ENCODE peak calls at places on chromosomes 1 and 21, in four cellular contexts. K is GM12878, Q is left ventricle myocardium inferior, D is T-helper 2 cell. J is an unnamed sample.

GRCh38 chr1:100452641-100453040 is 85.3 kb upstream of the GPR88 start:
- DNase-seq in D (no peak), K (no peak), Q (no peak), J (no peak)

GRCh38 chr1:172566196-172566997 is 33.4 kb downstream of the SUCO start:
- DNase-seq in D (no peak), Q (no peak), K (no peak), J (no peak)

GRCh38 chr1:242629396-242629795 is 104.9 kb upstream of the PLD5 start:
- DNase-seq in Q (no peak), D (no peak), K (no peak), J (no peak)

GRCh38 chr21:43797925-43798715 is 8.7 kb downstream of the RRP1 start:
- DNase-seq in D (no peak), K (no peak), Q (no peak), J (no peak)

GRCh38 chr1:13593511-13594131 is 10.0 kb downstream of the PDPN start:
- DNase-seq in K (no peak), D (no peak), Q (peak; percentile 44), J (peak; percentile 6)

GRCh38 chr1:41868241-41868953 is 50.3 kb downstream of the HIVEP3 start:
- DNase-seq in Q (no peak), D (no peak), K (peak; percentile 63), J (no peak)

GRCh38 chr1:1554926-1555915 is 14.8 kb upstream of the TMEM240 start:
- DNase-seq in D (no peak), Q (no peak), K (no peak), J (peak; percentile 86)

GRCh38 chr1:5532811-5533210 is 459.4 kb downstream of the NPHP4 start:
- DNase-seq in Q (no peak), D (no peak), K (no peak), J (no peak)

GRCh38 chr1:230868736-230869385 is 540 bp upstream of the C1orf198 start:
- DNase-seq in Q (peak; percentile 57), K (no peak), D (no peak), J (no peak)

GRCh38 chr1:203342192-203342940 is 8.6 kb downstream of the FMOD start:
- DNase-seq in D (no peak), Q (peak; percentile 34), K (no peak), J (peak; percentile 10)

GRCh38 chr1:156661932-156662587 is 15.1 kb downstream of the NES start:
- DNase-seq in K (no peak), D (no peak), Q (no peak), J (peak; percentile 14)

GRCh38 chr1:241702436-241702835 is 50.4 kb downstream of the WDR64 start:
- DNase-seq in D (no peak), Q (no peak), K (no peak), J (no peak)

GRCh38 chr21:40658237-40658636 is 188.7 kb downstream of the DSCAM start:
- DNase-seq in K (no peak), Q (no peak), D (no peak), J (no peak)

GRCh38 chr1:115706774-115707425 is 61.6 kb downstream of the CASQ2 start:
- DNase-seq in K (peak; percentile 7), Q (no peak), D (no peak), J (peak; percentile 27)

GRCh38 chr1:154866995-154867795 is 2.9 kb downstream of the KCNN3 start:
- DNase-seq in Q (no peak), D (no peak), K (no peak), J (peak; percentile 83)

GRCh38 chr1:233668146-233668724 is 54.3 kb downstream of the KCNK1 start:
- DNase-seq in Q (no peak), D (no peak), K (no peak), J (no peak)

GRCh38 chr1:86567936-86568335 is 21.1 kb downstream of the CLCA4 start:
- DNase-seq in K (no peak), Q (no peak), D (no peak), J (no peak)

GRCh38 chr1:9242338-9242969 is 7.9 kb downstream of the H6PD start:
- DNase-seq in Q (peak; percentile 86), K (no peak), D (no peak), J (no peak)